ENCODE peak calls at places on chromosomes 3 and 15, in seven cellular contexts. J is osteocyte, G is gastrocnemius medialis, Q is GM20000, A is HFF-Myc, C is right atrium auricular region, V is endothelial cell. P is an unnamed sample.

GRCh38 chr3:179882322-179882721 is 154.4 kb downstream of the PEX5L start:
- DNase-seq in J (no peak), G (no peak), Q (peak; percentile 72), A (no peak), C (no peak), V (no peak), P (no peak)

GRCh38 chr3:23884481-23884880 is 32.3 kb downstream of the NKIRAS1 start:
- DNase-seq in J (no peak), G (no peak), Q (no peak), A (no peak), C (no peak), V (no peak), P (no peak)

GRCh38 chr15:48781481-48782081 is 29.3 kb downstream of the CEP152 start:
- DNase-seq in J (no peak), G (no peak), Q (no peak), A (no peak), C (no peak), V (no peak), P (no peak)

GRCh38 chr3:178603735-178604134 is 67.5 kb downstream of the KCNMB2 start:
- DNase-seq in J (no peak), G (no peak), Q (no peak), A (no peak), C (no peak), V (no peak), P (no peak)

GRCh38 chr3:120113128-120114116 is 19.2 kb upstream of the GSK3B start:
- DNase-seq in J (no peak), G (no peak), Q (no peak), A (no peak), C (no peak), V (no peak), P (no peak)

GRCh38 chr3:184582583-184582982 is 21.0 kb downstream of the EPHB3 start:
- DNase-seq in J (no peak), G (peak; percentile 40), Q (no peak), A (no peak), C (peak; percentile 77), V (no peak), P (no peak)

GRCh38 chr15:71443538-71443937 is 328.3 kb downstream of the THSD4 start:
- DNase-seq in J (no peak), G (peak; percentile 21), Q (peak; percentile 27), A (peak; percentile 30), C (peak; percentile 66), V (peak; percentile 61), P (peak; percentile 79)

GRCh38 chr3:159620873-159621272 is 367.8 kb upstream of the IL12A start:
- DNase-seq in J (no peak), G (no peak), Q (no peak), A (no peak), C (no peak), V (no peak), P (no peak)

GRCh38 chr3:53247619-53248018 is 8.2 kb downstream of the TKT start:
- DNase-seq in J (no peak), G (no peak), Q (no peak), A (no peak), C (no peak), V (no peak), P (no peak)

GRCh38 chr3:46695962-46696922 is 2.8 kb upstream of the ALS2CL start:
- DNase-seq in J (no peak), G (peak; percentile 90), Q (no peak), A (no peak), C (no peak), V (no peak), P (no peak)

GRCh38 chr15:39270976-39271375 is 309.9 kb upstream of the THBS1 start:
- DNase-seq in J (no peak), G (no peak), Q (no peak), A (peak; percentile 72), C (no peak), V (no peak), P (no peak)

GRCh38 chr3:464255-464654 is 267.7 kb downstream of the CHL1 start:
- DNase-seq in J (no peak), G (no peak), Q (no peak), A (no peak), C (no peak), V (no peak), P (no peak)

GRCh38 chr3:129282727-129283327 is 4.2 kb downstream of the HMCES start:
- DNase-seq in J (no peak), G (no peak), Q (peak; percentile 83), A (no peak), C (no peak), V (no peak), P (no peak)

GRCh38 chr3:35666893-35667292 is 27.6 kb downstream of the ARPP21 start:
- DNase-seq in J (no peak), G (no peak), Q (no peak), A (no peak), C (no peak), V (no peak), P (no peak)

GRCh38 chr3:43413676-43414368 is 127.5 kb downstream of the SNRK start:
- DNase-seq in J (no peak), G (no peak), Q (no peak), A (no peak), C (no peak), V (peak; percentile 48), P (peak; percentile 15)

GRCh38 chr15:31337352-31338031 is 10.9 kb downstream of the KLF13 start:
- DNase-seq in J (no peak), G (no peak), Q (no peak), A (no peak), C (no peak), V (no peak), P (no peak)

GRCh38 chr3:38528457-38528856 is 32.3 kb downstream of the EXOG start:
- DNase-seq in J (no peak), G (no peak), Q (no peak), A (no peak), C (no peak), V (no peak), P (no peak)

DNA sequence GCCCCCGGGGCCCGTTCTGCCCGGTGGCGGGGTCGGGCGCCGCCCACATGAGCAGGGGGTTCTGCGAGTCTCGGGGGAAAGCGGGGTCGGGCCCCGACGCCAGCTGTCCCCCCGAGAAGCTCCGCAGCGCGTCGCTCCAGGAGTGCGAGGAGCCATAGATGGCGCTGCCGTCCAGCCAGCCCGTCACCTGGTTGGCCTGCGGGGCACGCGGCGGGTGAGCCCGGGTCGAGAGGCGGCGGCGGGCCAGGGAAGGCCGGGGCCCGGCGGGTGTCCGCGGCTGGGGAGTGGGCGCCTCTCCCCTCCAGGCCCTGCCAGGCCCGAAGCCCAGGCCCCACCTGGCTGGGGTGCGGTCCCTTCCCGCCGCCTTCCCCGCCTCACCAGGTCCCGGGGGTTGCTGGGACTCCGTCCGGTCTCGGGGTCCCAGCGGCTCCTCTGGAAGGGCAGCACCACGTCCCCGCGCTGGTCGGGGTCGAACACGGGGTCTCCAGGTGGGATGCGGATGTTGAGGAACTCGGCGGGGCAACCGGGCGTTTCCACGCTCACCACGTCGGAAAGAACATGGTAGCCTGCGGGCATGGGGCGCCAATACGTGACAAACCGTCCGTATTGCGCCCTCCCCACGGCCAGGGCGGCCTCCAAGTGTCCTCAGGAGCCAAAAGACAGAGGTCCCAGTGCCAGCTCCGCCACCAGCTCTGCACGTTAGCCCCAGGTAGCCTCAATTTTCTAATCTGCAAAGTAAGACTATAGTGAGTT is 2.4 kb downstream of the DUOX2 start:
- DNase-seq in J (no peak), G (no peak), Q (no peak), A (no peak), C (no peak), V (no peak), P (no peak)
- TF ChIP-seq CTCF in J (no peak), G (no peak), Q (no peak), A (no peak), C (no peak), V (no peak), P (no peak)

GRCh38 chr3:31448035-31448881 is 84.5 kb upstream of the STT3B start:
- DNase-seq in J (no peak), G (no peak), Q (no peak), A (no peak), C (no peak), V (peak; percentile 14), P (no peak)
- TF ChIP-seq CTCF in J (peak; percentile 32), G (no peak), Q (peak; percentile 15), A (peak; percentile 63), C (peak; percentile 41), V (peak; percentile 45), P (no peak)

GRCh38 chr15:32859246-32859645 is 141.4 kb downstream of the GREM1 start:
- DNase-seq in J (no peak), G (no peak), Q (no peak), A (no peak), C (no peak), V (no peak), P (no peak)

GRCh38 chr15:32855942-32856341 is 138.1 kb downstream of the GREM1 start:
- DNase-seq in J (no peak), G (no peak), Q (no peak), A (peak; percentile 95), C (no peak), V (no peak), P (no peak)

GRCh38 chr15:32857732-32858131 is 139.9 kb downstream of the GREM1 start:
- DNase-seq in J (no peak), G (no peak), Q (no peak), A (no peak), C (no peak), V (no peak), P (no peak)

GRCh38 chr15:32853667-32854066 is 135.9 kb downstream of the GREM1 start:
- DNase-seq in J (no peak), G (no peak), Q (no peak), A (no peak), C (no peak), V (no peak), P (no peak)

DNA sequence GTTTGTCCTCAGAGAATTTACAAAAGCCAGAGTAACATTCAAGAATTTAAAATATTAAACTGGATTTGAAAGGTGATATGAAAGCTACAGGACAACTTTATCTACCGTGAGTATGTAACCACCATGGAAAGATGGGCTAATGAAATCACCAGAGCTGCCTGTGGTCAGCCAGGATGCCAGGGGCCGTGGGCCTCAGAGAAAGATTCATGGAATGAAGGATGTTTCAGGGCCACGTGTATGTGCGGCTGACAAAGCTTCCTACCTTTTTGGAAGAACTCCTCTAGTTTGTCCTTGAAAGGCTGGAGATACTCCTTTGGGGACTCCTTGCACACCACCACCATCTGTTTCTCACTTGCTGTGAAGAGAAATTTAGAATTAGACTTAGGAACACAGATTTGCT is 138.9 kb downstream of the GREM1 start:
- DNase-seq in J (no peak), G (no peak), Q (no peak), A (no peak), C (no peak), V (no peak), P (no peak)
- TF ChIP-seq CTCF in J (no peak), G (no peak), Q (no peak), A (no peak), C (no peak), V (no peak), P (no peak)

DNA sequence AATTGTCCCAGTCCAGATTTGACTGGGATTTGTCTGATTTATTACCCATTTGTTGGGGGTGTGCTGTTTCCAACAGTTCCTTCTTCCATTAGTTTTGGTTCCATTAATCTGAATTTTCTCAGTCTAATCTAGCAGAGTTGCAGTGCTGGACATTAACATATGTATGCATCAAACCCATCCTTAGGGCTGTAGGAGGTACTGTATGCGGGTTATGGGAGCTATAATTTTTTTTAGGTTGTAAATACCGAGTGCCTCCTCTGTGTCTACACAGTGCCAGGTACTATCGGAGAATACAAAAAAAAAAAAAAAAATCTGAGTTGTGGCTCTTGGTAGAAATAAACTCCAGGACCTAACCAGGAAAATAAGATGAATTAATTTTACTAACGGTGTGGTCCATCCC is 133.8 kb downstream of the LIPC start:
- DNase-seq in J (no peak), G (no peak), Q (no peak), A (no peak), C (no peak), V (no peak), P (no peak)
- TF ChIP-seq CTCF in J (no peak), G (no peak), Q (no peak), A (no peak), C (no peak), V (no peak), P (no peak)

P was measured in nephron progenitor cell.